ENCODE peak calls at places on chromosomes 6 and 20, in nine cellular contexts. X, H, V, B, M, T, J, G and S are unnamed samples.

GRCh38 chr20:36384022-36384619 is 78.0 kb downstream of the DLGAP4 start:
- DNase-seq in X (no peak), H (peak), V (peak), B (peak), M (no peak), T (no peak), J (peak), G (no peak), S (peak)

GRCh38 chr20:37935435-37935834 is 32.5 kb downstream of the VSTM2L start:
- DNase-seq in X (no peak), H (no peak), V (no peak), B (no peak), M (no peak), T (no peak), J (no peak), G (no peak), S (no peak)

GRCh38 chr6:158772851-158773371 is 46.3 kb downstream of the EZR start:
- DNase-seq in X (no peak), H (no peak), V (no peak), B (no peak), M (no peak), T (no peak), J (no peak), G (no peak), S (no peak)

GRCh38 chr6:136326038-136326561 is 36.5 kb upstream of the BCLAF1 start:
- DNase-seq in X (no peak), H (no peak), V (no peak), B (no peak), M (peak), T (no peak), J (no peak), G (no peak), S (no peak)

GRCh38 chr20:58239216-58239615 is 10.8 kb upstream of the ANKRD60 start:
- DNase-seq in X (no peak), H (no peak), V (no peak), B (no peak), M (no peak), T (no peak), J (no peak), G (no peak), S (no peak)

GRCh38 chr6:26017567-26017966 is 55.0 kb downstream of the TRIM38 start:
- DNase-seq in X (no peak), H (peak), V (peak), B (peak), M (no peak), T (peak), J (no peak), G (peak), S (peak)

GRCh38 chr6:11650297-11650696 is 112.7 kb downstream of the TMEM170B start:
- DNase-seq in X (no peak), H (no peak), V (no peak), B (peak), M (no peak), T (no peak), J (no peak), G (peak), S (no peak)

GRCh38 chr6:41715779-41716515 is 19.5 kb downstream of the TFEB start:
- DNase-seq in X (no peak), H (no peak), V (no peak), B (no peak), M (no peak), T (no peak), J (no peak), G (no peak), S (no peak)

GRCh38 chr6:45163952-45164766 is 164.0 kb upstream of the RUNX2 start:
- DNase-seq in X (no peak), H (no peak), V (no peak), B (no peak), M (no peak), T (no peak), J (no peak), G (no peak), S (no peak)

GRCh38 chr6:156585859-156586258 is 191.3 kb upstream of the ARID1B start:
- DNase-seq in X (no peak), H (no peak), V (no peak), B (no peak), M (no peak), T (no peak), J (no peak), G (no peak), S (no peak)

GRCh38 chr6:34284563-34285545 is 36.0 kb upstream of the SMIM29 start:
- DNase-seq in X (no peak), H (no peak), V (no peak), B (no peak), M (no peak), T (peak), J (no peak), G (peak), S (no peak)

GRCh38 chr6:30500421-30501069 is 11.2 kb downstream of the HLA-E start:
- DNase-seq in X (no peak), H (no peak), V (no peak), B (no peak), M (no peak), T (no peak), J (no peak), G (peak), S (no peak)

GRCh38 chr6:28134716-28135115 is 7.0 kb upstream of the ZKSCAN8 start:
- DNase-seq in X (no peak), H (no peak), V (no peak), B (no peak), M (no peak), T (no peak), J (no peak), G (no peak), S (no peak)

GRCh38 chr20:51487525-51488279 is 54.8 kb downstream of the NFATC2 start:
- DNase-seq in X (no peak), H (no peak), V (no peak), B (no peak), M (no peak), T (peak), J (peak), G (no peak), S (no peak)

GRCh38 chr6:43951063-43951755 is 176.0 kb downstream of the MRPL14 start:
- DNase-seq in X (no peak), H (no peak), V (no peak), B (peak), M (peak), T (no peak), J (no peak), G (peak), S (no peak)

GRCh38 chr6:20092071-20092566 is 120.2 kb downstream of the MBOAT1 start:
- DNase-seq in X (peak), H (no peak), V (no peak), B (no peak), M (no peak), T (peak), J (peak), G (no peak), S (no peak)

GRCh38 chr6:14917101-14917500 is 328.8 kb upstream of the JARID2 start:
- DNase-seq in X (no peak), H (no peak), V (no peak), B (no peak), M (no peak), T (no peak), J (no peak), G (no peak), S (no peak)

GRCh38 chr20:44615876-44616603 is 33.7 kb downstream of the PKIG start:
- DNase-seq in X (no peak), H (no peak), V (no peak), B (no peak), M (no peak), T (no peak), J (no peak), G (peak), S (no peak)

GRCh38 chr6:135904666-135905065 is 53.2 kb downstream of the PDE7B start:
- DNase-seq in X (no peak), H (no peak), V (no peak), B (no peak), M (no peak), T (no peak), J (no peak), G (no peak), S (no peak)

GRCh38 chr6:122285292-122285913 is 114.0 kb upstream of the HSF2 start:
- DNase-seq in X (no peak), H (no peak), V (no peak), B (no peak), M (no peak), T (no peak), J (no peak), G (no peak), S (no peak)

GRCh38 chr20:48826883-48827771 is 672 bp downstream of the PREX1 start:
- DNase-seq in X (no peak), H (no peak), V (no peak), B (peak), M (peak), T (no peak), J (no peak), G (peak), S (no peak)

GRCh38 chr20:23050847-23051627 is 1.6 kb upstream of the THBD start:
- DNase-seq in X (no peak), H (no peak), V (no peak), B (peak), M (no peak), T (peak), J (peak), G (peak), S (no peak)

GRCh38 chr6:25298508-25298834 is 19.3 kb downstream of the CARMIL1 start:
- DNase-seq in X (no peak), H (no peak), V (no peak), B (no peak), M (no peak), T (no peak), J (no peak), G (no peak), S (no peak)

GRCh38 chr6:154001494-154002285 is 37.4 kb upstream of the OPRM1 start:
- DNase-seq in X (no peak), H (no peak), V (no peak), B (no peak), M (no peak), T (no peak), J (no peak), G (no peak), S (no peak)

GRCh38 chr6:52538921-52539354 is 37.9 kb downstream of the TRAM2 start:
- DNase-seq in X (no peak), H (no peak), V (no peak), B (no peak), M (no peak), T (no peak), J (no peak), G (no peak), S (no peak)

GRCh38 chr20:48722737-48723191 is 105.0 kb downstream of the PREX1 start:
- DNase-seq in X (no peak), H (no peak), V (no peak), B (no peak), M (no peak), T (peak), J (no peak), G (no peak), S (no peak)

GRCh38 chr20:53004267-53004813 is 32.2 kb downstream of the TSHZ2 start:
- DNase-seq in X (no peak), H (no peak), V (no peak), B (no peak), M (no peak), T (no peak), J (no peak), G (no peak), S (no peak)

GRCh38 chr6:34360556-34360955 is 31.9 kb downstream of the NUDT3 start:
- DNase-seq in X (no peak), H (no peak), V (no peak), B (no peak), M (no peak), T (peak), J (no peak), G (no peak), S (no peak)

GRCh38 chr20:57513199-57513598 is 11.7 kb downstream of the CTCFL start:
- DNase-seq in X (no peak), H (no peak), V (no peak), B (no peak), M (no peak), T (peak), J (no peak), G (no peak), S (no peak)

GRCh38 chr20:32539063-32539816 is 45.9 kb downstream of the NOL4L start:
- DNase-seq in X (no peak), H (no peak), V (no peak), B (no peak), M (no peak), T (no peak), J (no peak), G (no peak), S (no peak)